ENCODE peak calls at places on chromosomes 1 and 21, in seven cellular contexts. C is cardiac muscle cell, A is endothelial cell, B is cardiac fibroblast, W is left ventricle myocardium inferior, E is lower lobe of right lung, V is epithelial cell of esophagus. J is an unnamed sample.

GRCh38 chr1:169161512-169162194 is 55.2 kb downstream of the ATP1B1 start:
- DNase-seq in C (no peak), A (no peak), B (peak), W (no peak), E (no peak), V (peak), J (no peak)

GRCh38 chr1:111190931-111191451 is 9.5 kb downstream of the DENND2D start:
- DNase-seq in C (no peak), A (no peak), B (peak), W (no peak), E (no peak), V (no peak), J (no peak)

GRCh38 chr1:198605880-198606458 is 32.9 kb upstream of the PTPRC start:
- DNase-seq in C (no peak), A (no peak), B (no peak), W (no peak), E (no peak), V (peak), J (no peak)

GRCh38 chr1:119372493-119373086 is 4.0 kb downstream of the HAO2 start:
- DNase-seq in C (peak), A (peak), B (peak), W (no peak), E (no peak), V (peak), J (no peak)

GRCh38 chr1:94989911-94990463 is 63.1 kb upstream of the CNN3 start:
- DNase-seq in C (no peak), A (no peak), B (peak), W (no peak), E (no peak), V (no peak), J (no peak)

GRCh38 chr1:17200756-17201155 is 4.2 kb upstream of the PADI1 start:
- DNase-seq in C (no peak), A (no peak), B (no peak), W (no peak), E (no peak), V (peak), J (no peak)

GRCh38 chr1:109864063-109864822 is 46.4 kb upstream of the CSF1 start:
- DNase-seq in C (no peak), A (no peak), B (peak), W (no peak), E (no peak), V (no peak), J (no peak)

GRCh38 chr1:9331558-9332346 is 39.1 kb downstream of the SPSB1 start:
- DNase-seq in C (no peak), A (no peak), B (no peak), W (no peak), E (no peak), V (peak), J (no peak)

GRCh38 chr1:192700834-192701271 is 64.9 kb downstream of the RGS13 start:
- DNase-seq in C (peak), A (no peak), B (peak), W (no peak), E (no peak), V (peak), J (no peak)

GRCh38 chr1:34365295-34365694 is 188.6 kb downstream of the C1orf94 start:
- DNase-seq in C (no peak), A (no peak), B (no peak), W (no peak), E (no peak), V (no peak), J (no peak)

GRCh38 chr1:75472971-75473603 is 137.8 kb downstream of the SLC44A5 start:
- DNase-seq in C (no peak), A (no peak), B (peak), W (no peak), E (no peak), V (no peak), J (no peak)

GRCh38 chr1:225509770-225510169 is 81.9 kb upstream of the LBR start:
- DNase-seq in C (no peak), A (no peak), B (peak), W (no peak), E (no peak), V (peak), J (no peak)

GRCh38 chr1:231951399-231951798 is 324.8 kb downstream of the DISC1 start:
- DNase-seq in C (no peak), A (no peak), B (peak), W (no peak), E (no peak), V (peak), J (no peak)

GRCh38 chr21:20949884-20950283 is 48.3 kb upstream of the NCAM2 start:
- DNase-seq in C (no peak), A (no peak), B (no peak), W (no peak), E (no peak), V (no peak), J (no peak)

GRCh38 chr1:153360592-153360991 is 2.9 kb downstream of the S100A9 start:
- DNase-seq in C (peak), A (no peak), B (no peak), W (no peak), E (no peak), V (no peak), J (no peak)

GRCh38 chr1:211009944-211010343 is 124.0 kb downstream of the KCNH1 start:
- DNase-seq in C (no peak), A (no peak), B (no peak), W (no peak), E (no peak), V (no peak), J (no peak)
- TF ChIP-seq CTCF in C (no peak), A (no peak), B (no peak), W (no peak), E (no peak), V (no peak), J (no peak)

DNA sequence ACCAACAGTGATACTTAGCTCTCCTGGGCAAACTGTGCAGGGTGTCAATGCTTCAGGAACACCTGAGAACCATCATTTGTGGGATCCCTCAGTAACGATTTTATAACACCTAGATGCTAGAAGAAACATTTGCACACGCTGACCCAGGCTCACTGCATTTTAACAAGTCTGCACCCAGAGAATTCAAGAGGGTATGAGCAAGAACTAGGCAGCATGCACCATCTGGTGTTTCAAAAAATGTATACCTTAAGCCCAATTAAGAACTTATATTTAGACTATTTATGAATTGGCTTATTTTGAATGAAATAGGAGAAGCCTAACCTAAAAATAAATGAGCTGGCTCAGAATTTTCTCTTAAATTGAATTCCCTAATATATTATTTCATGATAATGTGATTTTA is 400.5 kb downstream of the GPATCH2 start:
- DNase-seq in C (no peak), A (no peak), B (no peak), W (no peak), E (no peak), V (no peak), J (no peak)
- TF ChIP-seq CTCF in C (no peak), A (no peak), B (no peak), W (peak), E (no peak), V (no peak), J (no peak)

GRCh38 chr1:172609528-172609927 is 49.4 kb upstream of the FASLG start:
- DNase-seq in C (peak), A (no peak), B (peak), W (no peak), E (no peak), V (peak), J (no peak)
- TF ChIP-seq CTCF in C (peak), A (peak), B (peak), W (peak), E (peak), V (peak), J (peak)

DNA sequence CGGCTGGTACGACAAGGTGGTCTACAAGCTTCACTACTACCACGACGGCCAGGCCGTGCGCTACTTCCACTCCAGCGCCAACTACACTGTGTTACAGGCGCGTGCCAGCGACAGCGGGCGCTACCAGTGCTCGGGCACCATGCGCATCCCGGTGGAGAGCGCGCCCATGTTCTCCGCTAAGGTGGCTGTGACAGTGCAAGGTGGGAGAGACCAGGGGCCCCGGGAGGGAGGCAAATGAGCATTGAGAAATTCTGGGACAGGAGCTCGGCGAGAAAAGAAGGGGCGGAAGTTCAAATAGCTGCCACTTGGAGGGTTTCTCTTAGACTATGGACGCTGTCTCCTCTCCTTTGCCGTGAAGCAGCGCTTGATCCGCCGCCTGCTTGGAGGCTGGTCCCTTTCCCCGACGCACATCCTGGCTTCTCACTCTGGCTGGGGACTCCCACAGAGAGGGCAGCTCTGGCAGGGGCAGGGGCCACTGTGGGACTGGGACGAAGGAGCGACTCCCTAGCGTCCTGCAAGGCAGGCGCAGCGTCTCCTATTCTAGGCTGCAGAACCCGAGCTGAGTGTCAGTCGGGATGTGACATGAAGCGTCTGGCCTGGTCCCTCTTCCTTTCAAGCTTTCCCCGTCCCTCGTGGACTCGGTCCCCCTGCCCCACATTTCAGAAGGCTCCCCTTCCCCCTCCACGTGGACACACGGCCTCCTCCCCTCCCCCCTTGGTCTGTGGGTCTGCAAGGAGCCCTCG is 4.7 kb downstream of the FCRLB start:
- DNase-seq in C (no peak), A (peak), B (peak), W (peak), E (peak), V (peak), J (no peak)
- TF ChIP-seq CTCF in C (peak), A (no peak), B (peak), W (peak), E (no peak), V (peak), J (no peak)

DNA sequence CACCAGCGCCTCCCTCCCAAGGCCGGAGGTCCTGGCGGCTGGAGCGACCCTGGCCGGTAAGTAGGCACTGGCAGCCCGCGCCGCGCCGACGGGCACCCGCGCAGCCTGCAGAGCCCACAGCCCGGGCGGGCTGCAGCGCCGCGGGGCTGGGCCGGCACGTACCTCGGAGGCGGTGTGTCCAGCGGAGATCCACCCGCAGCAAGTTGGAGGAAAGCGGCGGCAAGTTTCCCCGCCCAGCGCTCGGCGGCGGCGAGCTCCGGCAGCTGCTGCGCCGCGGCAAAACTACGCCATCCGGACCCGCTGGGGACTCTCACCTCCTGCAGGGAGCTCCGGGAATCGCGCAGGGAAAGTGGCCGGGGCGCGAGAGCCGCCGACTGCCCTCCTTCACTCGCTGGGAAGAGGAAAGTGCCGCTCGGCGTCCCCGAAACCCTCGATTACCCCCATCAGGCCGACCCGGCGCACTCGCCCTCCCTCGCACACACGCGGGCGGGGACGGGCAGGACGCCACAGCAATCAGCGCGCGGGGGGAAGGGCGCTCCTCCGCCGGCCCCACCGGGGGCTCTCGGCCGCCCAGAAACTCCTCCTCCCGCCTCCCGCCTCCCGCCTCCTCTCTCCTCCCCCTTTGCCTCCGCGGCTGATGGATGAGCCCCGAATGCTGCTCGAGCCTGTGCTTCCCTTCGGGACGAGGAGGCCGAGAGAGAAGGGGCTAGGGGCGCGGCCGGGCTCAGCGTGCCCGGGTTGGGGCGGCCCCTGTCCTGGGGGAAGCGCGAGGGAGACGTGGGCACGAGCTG is at the start of gene TGFBR3:
- DNase-seq in C (peak), A (peak), B (peak), W (peak), E (peak), V (peak), J (peak)
- TF ChIP-seq CTCF in C (peak), A (no peak), B (peak), W (peak), E (peak), V (peak), J (peak)

GRCh38 chr1:112674440-112674985 is at the start of gene MOV10:
- DNase-seq in C (peak), A (peak), B (peak), W (peak), E (peak), V (peak), J (no peak)
- TF ChIP-seq CTCF in C (no peak), A (no peak), B (no peak), W (no peak), E (no peak), V (no peak), J (no peak)